ENCODE peak calls at places on chromosomes 5 and 9, in ten cellular contexts. C is Calu3; M is kidney tubule cell; J is activated T-cell treated with anti-CD3 and anti-CD28 coated beads for 1 hour; N is activated CD4-positive, alpha-beta T cell treated with anti-CD3 and anti-CD28 coated beads for 48 hours; W is RCC 7860; T is hippocampal formation; F is tibial artery; A is amniotic epithelial cell; R is 8988T. G is an unnamed sample.

GRCh38 chr5:125348221-125348692 is 601.8 kb upstream of the ZNF608 start:
- DNase-seq in C (no peak), M (no peak), J (no peak), N (no peak), W (no peak), T (peak), F (no peak), A (peak), R (no peak), G (no peak)

GRCh38 chr9:38337095-38337494 is 55.4 kb upstream of the ALDH1B1 start:
- DNase-seq in C (no peak), M (no peak), J (no peak), N (no peak), W (no peak), T (no peak), F (no peak), A (no peak), R (no peak), G (no peak)

GRCh38 chr9:93300585-93301081 is 116.7 kb downstream of the WNK2 start:
- DNase-seq in C (no peak), M (no peak), J (no peak), N (peak), W (no peak), T (no peak), F (peak), A (no peak), R (no peak), G (no peak)

GRCh38 chr5:43646997-43647396 is 44.0 kb downstream of the NNT start:
- DNase-seq in C (no peak), M (no peak), J (no peak), N (no peak), W (no peak), T (no peak), F (no peak), A (peak), R (no peak), G (no peak)

GRCh38 chr9:137313956-137314560 is 12.0 kb upstream of the NRARP start:
- DNase-seq in C (no peak), M (no peak), J (no peak), N (no peak), W (no peak), T (no peak), F (peak), A (no peak), R (peak), G (no peak)

GRCh38 chr5:135246923-135247795 is 151.9 kb downstream of the MACROH2A1 start:
- DNase-seq in C (peak), M (peak), J (no peak), N (peak), W (peak), T (no peak), F (no peak), A (peak), R (peak), G (peak)

GRCh38 chr5:54661111-54661510 is 143.6 kb downstream of the SNX18 start:
- DNase-seq in C (no peak), M (no peak), J (no peak), N (no peak), W (no peak), T (no peak), F (no peak), A (no peak), R (no peak), G (no peak)

GRCh38 chr5:142358121-142358520 is 33.3 kb upstream of the SPRY4 start:
- DNase-seq in C (no peak), M (no peak), J (no peak), N (no peak), W (no peak), T (no peak), F (no peak), A (no peak), R (no peak), G (no peak)

GRCh38 chr5:110086658-110087388 is 397.1 kb downstream of the MAN2A1 start:
- DNase-seq in C (no peak), M (peak), J (no peak), N (peak), W (peak), T (no peak), F (peak), A (peak), R (no peak), G (peak)

GRCh38 chr5:159657766-159658165 is 258.5 kb upstream of the ADRA1B start:
- DNase-seq in C (no peak), M (no peak), J (no peak), N (no peak), W (no peak), T (no peak), F (no peak), A (no peak), R (no peak), G (no peak)

GRCh38 chr9:100350188-100350587 is 2.6 kb downstream of the TEX10 start:
- DNase-seq in C (no peak), M (peak), J (no peak), N (no peak), W (no peak), T (no peak), F (no peak), A (no peak), R (no peak), G (peak)

GRCh38 chr5:132176543-132176945 is 51.1 kb downstream of the P4HA2 start:
- DNase-seq in C (no peak), M (no peak), J (no peak), N (peak), W (no peak), T (no peak), F (no peak), A (no peak), R (no peak), G (no peak)

GRCh38 chr5:145791866-145792265 is 43.3 kb downstream of the PRELID2 start:
- DNase-seq in C (no peak), M (no peak), J (no peak), N (no peak), W (no peak), T (no peak), F (no peak), A (no peak), R (no peak), G (no peak)

GRCh38 chr5:9686211-9686610 is 56.1 kb upstream of the TAS2R1 start:
- DNase-seq in C (no peak), M (peak), J (no peak), N (no peak), W (peak), T (no peak), F (no peak), A (peak), R (no peak), G (no peak)

GRCh38 chr5:56066931-56067450 is 72.2 kb upstream of the IL6ST start:
- DNase-seq in C (no peak), M (no peak), J (no peak), N (no peak), W (no peak), T (no peak), F (no peak), A (no peak), R (no peak), G (no peak)

GRCh38 chr5:131302506-131302905 is 38.7 kb downstream of the CDC42SE2 start:
- DNase-seq in C (no peak), M (no peak), J (no peak), N (no peak), W (no peak), T (no peak), F (no peak), A (no peak), R (no peak), G (no peak)

GRCh38 chr5:52010430-52010829 is 627.2 kb downstream of the ISL1 start:
- DNase-seq in C (no peak), M (no peak), J (no peak), N (no peak), W (no peak), T (no peak), F (no peak), A (no peak), R (no peak), G (no peak)

GRCh38 chr9:76886318-76886717 is 19.6 kb downstream of the PRUNE2 start:
- DNase-seq in C (no peak), M (peak), J (no peak), N (no peak), W (no peak), T (no peak), F (no peak), A (no peak), R (no peak), G (no peak)

GRCh38 chr9:69265891-69266290 is 59.1 kb upstream of the ENTREP1 start:
- DNase-seq in C (no peak), M (peak), J (no peak), N (no peak), W (no peak), T (no peak), F (no peak), A (no peak), R (no peak), G (no peak)

GRCh38 chr5:144183254-144183889 is 12.7 kb downstream of the KCTD16 start:
- DNase-seq in C (no peak), M (peak), J (no peak), N (no peak), W (peak), T (no peak), F (no peak), A (peak), R (peak), G (peak)

GRCh38 chr9:70411141-70411929 is 3.1 kb downstream of the KLF9 start:
- DNase-seq in C (no peak), M (peak), J (peak), N (peak), W (peak), T (peak), F (peak), A (peak), R (no peak), G (peak)

GRCh38 chr5:42887094-42887493 is 75.4 kb upstream of the SELENOP start:
- DNase-seq in C (peak), M (no peak), J (no peak), N (no peak), W (no peak), T (no peak), F (no peak), A (no peak), R (no peak), G (no peak)

GRCh38 chr5:111454198-111454606 is 58.1 kb downstream of the STARD4 start:
- DNase-seq in C (no peak), M (peak), J (no peak), N (no peak), W (no peak), T (no peak), F (no peak), A (peak), R (no peak), G (no peak)

GRCh38 chr5:174229640-174230350 is 184.3 kb downstream of the NSG2 start:
- DNase-seq in C (no peak), M (peak), J (no peak), N (no peak), W (peak), T (no peak), F (no peak), A (no peak), R (no peak), G (no peak)

GRCh38 chr9:83538172-83538889 is at the start of gene FRMD3:
- DNase-seq in C (peak), M (peak), J (no peak), N (peak), W (peak), T (peak), F (peak), A (peak), R (peak), G (peak)

GRCh38 chr5:354581-355378 is 33.3 kb downstream of the AHRR start:
- DNase-seq in C (no peak), M (no peak), J (no peak), N (no peak), W (no peak), T (no peak), F (peak), A (no peak), R (no peak), G (no peak)

G was measured in ACHN.